ENCODE peak calls at places on chromosomes 4 and X, in four cellular contexts. V, E, Z and Q are unnamed samples.

GRCh38 chr4:159003420-159004253 is 99.2 kb upstream of the RAPGEF2 start:
- DNase-seq in Z (no peak), E (no peak), V (no peak), Q (no peak)

GRCh38 chr4:98516042-98516440 is 142.4 kb downstream of the TSPAN5 start:
- DNase-seq in E (no peak), V (no peak), Z (no peak), Q (no peak)

GRCh38 chr4:71241467-71242401 is 97.1 kb upstream of the SLC4A4 start:
- DNase-seq in V (no peak), Z (no peak), E (no peak), Q (no peak)

GRCh38 chr4:17511041-17511949 is 595 bp downstream of the QDPR start:
- DNase-seq in Z (peak; percentile 63), V (peak; percentile 77), E (peak; percentile 50), Q (peak; percentile 66)

GRCh38 chr4:87502580-87503238 is 26.5 kb downstream of the SPARCL1 start:
- DNase-seq in E (no peak), V (no peak), Z (no peak), Q (no peak)

GRCh38 chrX:56233682-56234081 is 1.5 kb downstream of the KLF8 start:
- DNase-seq in V (peak; percentile 76), E (no peak), Z (no peak), Q (no peak)

GRCh38 chrX:46791927-46792825 is 33.3 kb upstream of the SLC9A7 start:
- DNase-seq in Z (peak; percentile 21), V (peak; percentile 59), E (no peak), Q (no peak)

GRCh38 chr4:48375651-48376291 is 34.4 kb downstream of the SLAIN2 start:
- DNase-seq in E (no peak), Z (no peak), V (no peak), Q (no peak)

GRCh38 chrX:101462892-101463291 is 22.4 kb upstream of the ARMCX4 start:
- DNase-seq in V (no peak), Z (no peak), E (no peak), Q (peak; percentile 28)

GRCh38 chrX:111270339-111270738 is at the start of gene CAPN6:
- DNase-seq in E (no peak), V (peak; percentile 44), Z (no peak), Q (no peak)

GRCh38 chr4:592825-593520 is 16.9 kb upstream of the TMEM271 start:
- DNase-seq in V (no peak), E (no peak), Z (no peak), Q (no peak)

GRCh38 chr4:8589831-8590545 is 2.6 kb upstream of the CPZ start:
- DNase-seq in E (no peak), V (peak; percentile 26), Z (no peak), Q (no peak)

GRCh38 chrX:126167560-126167959 is 1.5 kb upstream of the DCAF12L2 start:
- DNase-seq in E (no peak), V (no peak), Z (no peak), Q (no peak)

GRCh38 chr4:53640576-53641459 is 49.5 kb upstream of the LNX1 start:
- DNase-seq in Z (no peak), E (no peak), V (no peak), Q (no peak)

GRCh38 chr4:140871368-140871767 is 115.2 kb upstream of the TBC1D9 start:
- DNase-seq in E (no peak), Z (no peak), V (no peak), Q (no peak)

GRCh38 chr4:103424853-103425252 is 226.7 kb upstream of the CENPE start:
- DNase-seq in E (no peak), V (no peak), Z (no peak), Q (no peak)

GRCh38 chrX:127305013-127305412 is 485.5 kb downstream of the PRR32 start:
- DNase-seq in Z (no peak), V (no peak), E (no peak), Q (no peak)

GRCh38 chr4:106809083-106809482 is 227.0 kb downstream of the DKK2 start:
- DNase-seq in E (no peak), Z (no peak), V (no peak), Q (peak; percentile 27)

GRCh38 chr4:113212613-113213012 is 163.2 kb downstream of the ANK2 start:
- DNase-seq in E (no peak), Z (no peak), V (no peak), Q (no peak)

GRCh38 chrX:110097920-110098319 is 95.0 kb downstream of the TMEM164 start:
- DNase-seq in Z (no peak), V (no peak), E (no peak), Q (no peak)

GRCh38 chr4:85555210-85555609 is 80.3 kb downstream of the ARHGAP24 start:
- DNase-seq in E (no peak), V (no peak), Z (no peak), Q (no peak)

GRCh38 chr4:89752932-89753598 is 83.9 kb downstream of the SNCA start:
- DNase-seq in V (no peak), E (no peak), Z (no peak), Q (no peak)

GRCh38 chr4:147085796-147086195 is 140.1 kb upstream of the TTC29 start:
- DNase-seq in E (no peak), Z (no peak), V (no peak), Q (no peak)

GRCh38 chr4:56575820-56576429 is 70.3 kb downstream of the ARL9 start:
- DNase-seq in V (no peak), Z (no peak), E (no peak), Q (peak; percentile 44)